ENCODE peak calls at places on chromosomes 4 and X, in six cellular contexts. One of them, this sample, is unnamed.

GRCh38 chr4:522438-522837 is 23.4 kb downstream of the PIGG start:
- DNase-seq in GM13976: no peak
- DNase-seq in endothelial cell: no peak
- DNase-seq in A673: no peak
- DNase-seq in left lung: no peak
- DNase-seq in mesothelial cell of epicardium: no peak
- DNase-seq in this sample: no peak

GRCh38 chrX:137278825-137279224 is 245.0 kb upstream of the GPR101 start:
- DNase-seq in GM13976: no peak
- DNase-seq in endothelial cell: no peak
- DNase-seq in A673: no peak
- DNase-seq in left lung: no peak
- DNase-seq in mesothelial cell of epicardium: no peak
- DNase-seq in this sample: no peak

GRCh38 chr4:153468587-153468986 is 2.4 kb downstream of the TMEM131L start:
- DNase-seq in GM13976: no peak
- DNase-seq in endothelial cell: no peak
- DNase-seq in A673: peak; percentile 73
- DNase-seq in left lung: no peak
- DNase-seq in mesothelial cell of epicardium: no peak
- DNase-seq in this sample: no peak

GRCh38 chr4:150818661-150819060 is 196.4 kb downstream of the LRBA start:
- DNase-seq in GM13976: no peak
- DNase-seq in endothelial cell: no peak
- DNase-seq in A673: no peak
- DNase-seq in left lung: no peak
- DNase-seq in mesothelial cell of epicardium: no peak
- DNase-seq in this sample: no peak

GRCh38 chr4:109648266-109648996 is 54.8 kb downstream of the CASP6 start:
- DNase-seq in GM13976: peak; percentile 32
- DNase-seq in endothelial cell: no peak
- DNase-seq in A673: no peak
- DNase-seq in left lung: no peak
- DNase-seq in mesothelial cell of epicardium: no peak
- DNase-seq in this sample: no peak

GRCh38 chrX:43971966-43972961 is 926 bp downstream of the NDP start:
- DNase-seq in GM13976: no peak
- DNase-seq in endothelial cell: no peak
- DNase-seq in A673: no peak
- DNase-seq in left lung: no peak
- DNase-seq in mesothelial cell of epicardium: no peak
- DNase-seq in this sample: no peak

GRCh38 chrX:129979207-129979920 is 3.1 kb upstream of the BCORL1 start:
- DNase-seq in GM13976: no peak
- DNase-seq in endothelial cell: no peak
- DNase-seq in A673: no peak
- DNase-seq in left lung: no peak
- DNase-seq in mesothelial cell of epicardium: peak; percentile 41
- DNase-seq in this sample: no peak

GRCh38 chr4:107718351-107718965 is 1.6 kb downstream of the PAPSS1 start:
- DNase-seq in GM13976: peak; percentile 16
- DNase-seq in endothelial cell: no peak
- DNase-seq in A673: no peak
- DNase-seq in left lung: no peak
- DNase-seq in mesothelial cell of epicardium: no peak
- DNase-seq in this sample: no peak

GRCh38 chr4:148116971-148117370 is 325.2 kb downstream of the NR3C2 start:
- DNase-seq in GM13976: no peak
- DNase-seq in endothelial cell: no peak
- DNase-seq in A673: no peak
- DNase-seq in left lung: no peak
- DNase-seq in mesothelial cell of epicardium: no peak
- DNase-seq in this sample: no peak

GRCh38 chr4:34720563-34720962 is 1523.8 kb downstream of the ARAP2 start:
- DNase-seq in GM13976: no peak
- DNase-seq in endothelial cell: no peak
- DNase-seq in A673: peak; percentile 49
- DNase-seq in left lung: no peak
- DNase-seq in mesothelial cell of epicardium: no peak
- DNase-seq in this sample: no peak

GRCh38 chr4:169220446-169220845 is 50.3 kb downstream of the SH3RF1 start:
- DNase-seq in GM13976: no peak
- DNase-seq in endothelial cell: no peak
- DNase-seq in A673: no peak
- DNase-seq in left lung: no peak
- DNase-seq in mesothelial cell of epicardium: no peak
- DNase-seq in this sample: no peak

GRCh38 chr4:115159141-115159540 is 45.7 kb upstream of the NDST4 start:
- DNase-seq in GM13976: no peak
- DNase-seq in endothelial cell: no peak
- DNase-seq in A673: no peak
- DNase-seq in left lung: no peak
- DNase-seq in mesothelial cell of epicardium: no peak
- DNase-seq in this sample: no peak

GRCh38 chr4:102732678-102733445 is 27.9 kb downstream of the MANBA start:
- DNase-seq in GM13976: no peak
- DNase-seq in endothelial cell: no peak
- DNase-seq in A673: no peak
- DNase-seq in left lung: no peak
- DNase-seq in mesothelial cell of epicardium: no peak
- DNase-seq in this sample: no peak

GRCh38 chr4:73885570-73886230 is 16.5 kb downstream of the CXCL1 start:
- DNase-seq in GM13976: no peak
- DNase-seq in endothelial cell: no peak
- DNase-seq in A673: peak; percentile 74
- DNase-seq in left lung: no peak
- DNase-seq in mesothelial cell of epicardium: no peak
- DNase-seq in this sample: no peak

GRCh38 chrX:110734894-110735541 is 60.6 kb downstream of the CHRDL1 start:
- DNase-seq in GM13976: no peak
- DNase-seq in endothelial cell: no peak
- DNase-seq in A673: no peak
- DNase-seq in left lung: no peak
- DNase-seq in mesothelial cell of epicardium: no peak
- DNase-seq in this sample: no peak

GRCh38 chrX:38375888-38376287 is 23.5 kb downstream of the OTC start:
- DNase-seq in GM13976: peak; percentile 27
- DNase-seq in endothelial cell: peak; percentile 18
- DNase-seq in A673: peak; percentile 35
- DNase-seq in left lung: no peak
- DNase-seq in mesothelial cell of epicardium: no peak
- DNase-seq in this sample: no peak

GRCh38 chr4:151204925-151205524 is 71.9 kb upstream of the PRSS48 start:
- DNase-seq in GM13976: no peak
- DNase-seq in endothelial cell: no peak
- DNase-seq in A673: no peak
- DNase-seq in left lung: no peak
- DNase-seq in mesothelial cell of epicardium: no peak
- DNase-seq in this sample: no peak

GRCh38 chr4:183960021-183960420 is 54.9 kb downstream of the STOX2 start:
- DNase-seq in GM13976: no peak
- DNase-seq in endothelial cell: peak; percentile 14
- DNase-seq in A673: peak; percentile 84
- DNase-seq in left lung: no peak
- DNase-seq in mesothelial cell of epicardium: no peak
- DNase-seq in this sample: no peak

GRCh38 chrX:134804779-134805178 is 146.5 kb upstream of the PLAC1 start:
- DNase-seq in GM13976: no peak
- DNase-seq in endothelial cell: no peak
- DNase-seq in A673: no peak
- DNase-seq in left lung: no peak
- DNase-seq in mesothelial cell of epicardium: no peak
- DNase-seq in this sample: no peak

GRCh38 chrX:110472265-110472664 is 113.6 kb downstream of the RTL9 start:
- DNase-seq in GM13976: no peak
- DNase-seq in endothelial cell: no peak
- DNase-seq in A673: no peak
- DNase-seq in left lung: no peak
- DNase-seq in mesothelial cell of epicardium: no peak
- DNase-seq in this sample: no peak

GRCh38 chr4:95798003-95798402 is 41.9 kb upstream of the PDHA2 start:
- DNase-seq in GM13976: no peak
- DNase-seq in endothelial cell: no peak
- DNase-seq in A673: no peak
- DNase-seq in left lung: no peak
- DNase-seq in mesothelial cell of epicardium: no peak
- DNase-seq in this sample: no peak

GRCh38 chrX:53435997-53436396 is 1.8 kb upstream of the HSD17B10 start:
- DNase-seq in GM13976: peak; percentile 70
- DNase-seq in endothelial cell: peak; percentile 51
- DNase-seq in A673: peak; percentile 83
- DNase-seq in left lung: peak; percentile 59
- DNase-seq in mesothelial cell of epicardium: peak; percentile 50
- DNase-seq in this sample: no peak

GRCh38 chrX:54447461-54447860 is 7.3 kb downstream of the TSR2 start:
- DNase-seq in GM13976: no peak
- DNase-seq in endothelial cell: no peak
- DNase-seq in A673: peak; percentile 22
- DNase-seq in left lung: no peak
- DNase-seq in mesothelial cell of epicardium: no peak
- DNase-seq in this sample: no peak

GRCh38 chrX:111431007-111431406 is 19.0 kb upstream of the DCX start:
- DNase-seq in GM13976: no peak
- DNase-seq in endothelial cell: no peak
- DNase-seq in A673: no peak
- DNase-seq in left lung: no peak
- DNase-seq in mesothelial cell of epicardium: no peak
- DNase-seq in this sample: no peak

GRCh38 chrX:68387786-68388185 is 45.5 kb downstream of the OPHN1 start:
- DNase-seq in GM13976: no peak
- DNase-seq in endothelial cell: no peak
- DNase-seq in A673: no peak
- DNase-seq in left lung: no peak
- DNase-seq in mesothelial cell of epicardium: no peak
- DNase-seq in this sample: no peak

GRCh38 chr4:137425281-137425680 is 107.0 kb downstream of the PCDH18 start:
- DNase-seq in GM13976: no peak
- DNase-seq in endothelial cell: no peak
- DNase-seq in A673: no peak
- DNase-seq in left lung: no peak
- DNase-seq in mesothelial cell of epicardium: no peak
- DNase-seq in this sample: no peak

GRCh38 chr4:155526452-155527169 is 140.0 kb upstream of the GUCY1A1 start:
- DNase-seq in GM13976: no peak
- DNase-seq in endothelial cell: no peak
- DNase-seq in A673: no peak
- DNase-seq in left lung: no peak
- DNase-seq in mesothelial cell of epicardium: no peak
- DNase-seq in this sample: no peak

GRCh38 chr4:91989914-91990313 is 313.9 kb upstream of the GRID2 start:
- DNase-seq in GM13976: no peak
- DNase-seq in endothelial cell: no peak
- DNase-seq in A673: no peak
- DNase-seq in left lung: no peak
- DNase-seq in mesothelial cell of epicardium: no peak
- DNase-seq in this sample: no peak

GRCh38 chr4:139511320-139511719 is 44.7 kb downstream of the SETD7 start:
- DNase-seq in GM13976: no peak
- DNase-seq in endothelial cell: no peak
- DNase-seq in A673: peak; percentile 89
- DNase-seq in left lung: no peak
- DNase-seq in mesothelial cell of epicardium: no peak
- DNase-seq in this sample: no peak

GRCh38 chrX:24498181-24498580 is 33.1 kb downstream of the PDK3 start:
- DNase-seq in GM13976: no peak
- DNase-seq in endothelial cell: peak; percentile 11
- DNase-seq in A673: peak; percentile 45
- DNase-seq in left lung: no peak
- DNase-seq in mesothelial cell of epicardium: no peak
- DNase-seq in this sample: no peak

DNA sequence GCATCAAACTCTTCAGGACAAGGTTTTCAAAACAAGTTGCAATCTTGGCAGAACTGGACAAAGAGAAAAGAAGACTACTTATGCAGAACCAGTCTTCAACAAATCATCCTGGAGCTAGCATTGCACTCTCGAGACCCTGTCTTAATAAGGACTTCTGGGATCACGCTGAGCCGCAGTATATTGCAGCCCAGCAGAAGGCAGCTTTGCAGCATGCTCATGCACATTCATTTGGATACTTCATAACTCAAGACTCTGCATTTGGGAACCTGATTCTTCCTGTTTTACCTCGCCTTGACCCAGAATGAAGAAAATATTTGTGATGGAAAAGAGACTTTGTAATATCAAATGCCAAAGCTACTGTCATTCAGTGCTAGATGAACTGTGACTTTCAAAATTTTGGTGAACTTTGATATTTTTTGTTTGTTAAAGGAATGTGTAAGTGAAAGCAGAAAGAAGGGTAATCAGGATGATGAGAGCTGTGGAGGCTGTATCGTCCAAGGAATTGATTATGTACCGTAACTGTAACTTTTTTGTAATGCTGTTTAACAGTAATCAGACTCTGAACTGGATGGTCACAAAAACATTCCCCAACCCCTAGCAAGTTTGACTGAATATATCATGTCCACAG is 27.2 kb downstream of the HSPA4L start:
- DNase-seq in GM13976: no peak
- DNase-seq in endothelial cell: peak; percentile 5
- DNase-seq in A673: peak; percentile 17
- DNase-seq in left lung: no peak
- DNase-seq in mesothelial cell of epicardium: no peak
- DNase-seq in this sample: no peak
- TF ChIP-seq CTCF in GM13976: no peak
- TF ChIP-seq CTCF in endothelial cell: no peak
- TF ChIP-seq CTCF in A673: peak; percentile 30
- TF ChIP-seq CTCF in left lung: no peak
- TF ChIP-seq CTCF in mesothelial cell of epicardium: no peak
- TF ChIP-seq CTCF in this sample: no peak

GRCh38 chr4:141134051-141134450 is 782 bp upstream of the RNF150 start:
- DNase-seq in GM13976: no peak
- DNase-seq in endothelial cell: no peak
- DNase-seq in A673: peak; percentile 33
- DNase-seq in left lung: no peak
- DNase-seq in mesothelial cell of epicardium: no peak
- DNase-seq in this sample: no peak
- TF ChIP-seq CTCF in GM13976: no peak
- TF ChIP-seq CTCF in endothelial cell: no peak
- TF ChIP-seq CTCF in A673: no peak
- TF ChIP-seq CTCF in left lung: no peak
- TF ChIP-seq CTCF in mesothelial cell of epicardium: no peak
- TF ChIP-seq CTCF in this sample: no peak

DNA sequence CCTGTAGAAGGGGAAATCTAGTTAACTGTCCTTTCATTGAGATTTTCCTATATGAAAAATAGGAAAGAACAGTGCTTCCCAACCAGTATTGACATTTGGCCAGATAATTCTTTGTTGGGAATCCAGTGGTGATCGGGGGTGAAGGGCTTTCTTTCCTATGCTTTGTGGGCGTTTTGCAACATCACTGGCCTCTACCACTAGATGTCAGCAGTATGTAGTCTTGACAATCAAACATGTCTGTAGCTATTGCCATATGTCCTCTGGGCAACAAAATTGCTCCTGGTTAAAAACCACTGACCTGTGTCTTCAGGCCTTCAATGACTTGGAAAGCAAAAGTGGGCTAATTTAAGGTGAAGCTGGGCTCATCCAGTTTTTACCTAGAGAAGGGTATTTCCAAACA is 658.5 kb downstream of the DACH2 start:
- DNase-seq in GM13976: peak; percentile 12
- DNase-seq in endothelial cell: peak; percentile 4
- DNase-seq in A673: peak; percentile 23
- DNase-seq in left lung: no peak
- DNase-seq in mesothelial cell of epicardium: no peak
- DNase-seq in this sample: no peak
- TF ChIP-seq CTCF in GM13976: peak; percentile 37
- TF ChIP-seq CTCF in endothelial cell: no peak
- TF ChIP-seq CTCF in A673: peak; percentile 51
- TF ChIP-seq CTCF in left lung: peak; percentile 23
- TF ChIP-seq CTCF in mesothelial cell of epicardium: no peak
- TF ChIP-seq CTCF in this sample: peak; percentile 35

GRCh38 chr4:97720869-97721432 is 422.3 kb downstream of the STPG2 start:
- DNase-seq in GM13976: no peak
- DNase-seq in endothelial cell: no peak
- DNase-seq in A673: no peak
- DNase-seq in left lung: no peak
- DNase-seq in mesothelial cell of epicardium: no peak
- DNase-seq in this sample: no peak
- TF ChIP-seq CTCF in GM13976: no peak
- TF ChIP-seq CTCF in endothelial cell: peak; percentile 17
- TF ChIP-seq CTCF in A673: peak; percentile 24
- TF ChIP-seq CTCF in left lung: no peak
- TF ChIP-seq CTCF in mesothelial cell of epicardium: no peak
- TF ChIP-seq CTCF in this sample: peak; percentile 76